ENCODE peak calls at places on chromosomes 7 and 10, in nine cellular contexts. Y, U, Q, V, A, E, L, J and S are unnamed samples.

GRCh38 chr10:106582291-106582690 is 582.2 kb downstream of the SORCS1 start:
- DNase-seq in Q (no peak), U (no peak), L (no peak), J (no peak), A (no peak), E (no peak), V (peak), Y (no peak), S (no peak)

GRCh38 chr7:99267530-99268360 is 4.9 kb upstream of the MYH16 start:
- DNase-seq in E (peak), J (no peak), A (no peak), U (no peak), V (peak), L (no peak), Y (no peak), Q (peak), S (no peak)

GRCh38 chr7:54781356-54781912 is 22.4 kb upstream of the SEC61G start:
- DNase-seq in E (no peak), Q (no peak), A (no peak), L (no peak), V (no peak), U (no peak), Y (no peak), J (no peak), S (no peak)

GRCh38 chr10:120455004-120455403 is 2.0 kb upstream of the PLPP4 start:
- DNase-seq in L (no peak), V (no peak), Q (no peak), Y (no peak), E (no peak), J (no peak), U (no peak), A (no peak), S (no peak)

GRCh38 chr10:99784025-99784730 is 1.7 kb downstream of the ABCC2 start:
- DNase-seq in A (no peak), Q (peak), V (peak), U (no peak), J (no peak), L (no peak), E (peak), Y (no peak), S (peak)

GRCh38 chr7:20140278-20141058 is 76.7 kb downstream of the MACC1 start:
- DNase-seq in E (no peak), Q (no peak), Y (no peak), A (no peak), L (no peak), J (no peak), U (no peak), V (no peak), S (no peak)

GRCh38 chr10:12938271-12938670 is 63.2 kb downstream of the CCDC3 start:
- DNase-seq in Q (no peak), A (no peak), J (no peak), L (no peak), U (no peak), Y (no peak), E (no peak), V (no peak), S (peak)

GRCh38 chr10:13681095-13681494 is 94.3 kb downstream of the PRPF18 start:
- DNase-seq in A (peak), U (no peak), Q (no peak), L (no peak), V (no peak), J (no peak), E (no peak), Y (no peak), S (no peak)

GRCh38 chr10:121844537-121844936 is 83.3 kb downstream of the ATE1 start:
- DNase-seq in Y (no peak), E (no peak), J (no peak), A (no peak), Q (no peak), U (no peak), V (no peak), L (no peak), S (no peak)

GRCh38 chr7:110186334-110186733 is 904.6 kb upstream of the LRRN3 start:
- DNase-seq in U (no peak), L (no peak), A (no peak), Q (no peak), V (no peak), Y (no peak), E (no peak), J (no peak), S (no peak)

GRCh38 chr10:96995851-96996250 is 163.8 kb downstream of the LCOR start:
- DNase-seq in E (peak), A (no peak), Q (peak), U (no peak), Y (no peak), V (peak), L (no peak), J (no peak), S (no peak)

GRCh38 chr7:88401009-88401623 is 94.4 kb upstream of the STEAP4 start:
- DNase-seq in L (no peak), J (no peak), Q (peak), U (no peak), A (no peak), V (no peak), Y (no peak), E (no peak), S (no peak)

GRCh38 chr10:48526371-48526821 is 78.5 kb downstream of the ARHGAP22 start:
- DNase-seq in U (no peak), Y (no peak), V (peak), E (no peak), A (no peak), L (no peak), Q (peak), J (no peak), S (peak)

GRCh38 chr10:69846252-69847000 is 44.7 kb downstream of the COL13A1 start:
- DNase-seq in Q (no peak), J (no peak), E (no peak), Y (no peak), A (no peak), U (no peak), L (no peak), V (peak), S (no peak)

GRCh38 chr7:2734761-2735571 is 47.0 kb downstream of the AMZ1 start:
- DNase-seq in Q (peak), J (peak), E (peak), A (peak), U (no peak), L (no peak), V (no peak), Y (peak), S (no peak)

GRCh38 chr7:66832531-66833351 is 88.3 kb upstream of the TMEM248 start:
- DNase-seq in A (peak), Q (no peak), U (no peak), J (no peak), E (no peak), V (no peak), Y (no peak), L (no peak), S (no peak)

GRCh38 chr10:104209575-104210198 is 22.5 kb downstream of the CFAP43 start:
- DNase-seq in Y (no peak), L (no peak), V (peak), J (peak), A (no peak), Q (peak), E (peak), U (peak), S (no peak)

GRCh38 chr10:129525408-129525807 is 58.4 kb downstream of the MGMT start:
- DNase-seq in Q (no peak), U (no peak), A (no peak), E (no peak), J (peak), V (peak), Y (no peak), L (no peak), S (no peak)

GRCh38 chr10:103661198-103661950 is 167.9 kb downstream of the NEURL1 start:
- DNase-seq in J (peak), Q (no peak), V (peak), E (peak), U (peak), A (peak), Y (peak), L (peak), S (peak)

GRCh38 chr10:1157615-1157933 is 101.4 kb downstream of the WDR37 start:
- DNase-seq in A (peak), E (no peak), V (no peak), U (no peak), Y (no peak), L (no peak), Q (no peak), J (no peak), S (no peak)

GRCh38 chr7:71236488-71237179 is 104.7 kb downstream of the GALNT17 start:
- DNase-seq in E (peak), U (no peak), V (no peak), Q (no peak), A (no peak), L (no peak), J (no peak), Y (no peak), S (no peak)

GRCh38 chr7:47233996-47234395 is 347.9 kb downstream of the TNS3 start:
- DNase-seq in J (no peak), U (no peak), Q (no peak), E (no peak), L (no peak), A (no peak), V (no peak), Y (no peak), S (no peak)

GRCh38 chr10:61663466-61663865 is 737 bp downstream of the CABCOCO1 start:
- DNase-seq in J (no peak), E (no peak), V (no peak), Q (peak), Y (no peak), U (no peak), A (no peak), L (no peak), S (no peak)

GRCh38 chr7:134996097-134996550 is 9.8 kb downstream of the AGBL3 start:
- DNase-seq in A (no peak), E (no peak), U (no peak), Y (peak), Q (no peak), V (peak), J (no peak), L (no peak), S (no peak)

GRCh38 chr10:48898426-48898825 is 41.2 kb downstream of the LRRC18 start:
- DNase-seq in J (no peak), Y (no peak), A (no peak), E (no peak), U (peak), V (no peak), L (no peak), Q (no peak), S (no peak)

GRCh38 chr10:78211476-78212110 is 177.9 kb downstream of the RPS24 start:
- DNase-seq in Y (no peak), Q (peak), E (peak), J (peak), A (peak), V (peak), L (no peak), U (no peak), S (no peak)

GRCh38 chr7:36614954-36615353 is 109.3 kb downstream of the AOAH start:
- DNase-seq in U (no peak), V (no peak), Y (no peak), L (no peak), A (no peak), J (no peak), Q (no peak), E (no peak), S (no peak)

GRCh38 chr7:4725014-4725951 is 43.2 kb downstream of the FOXK1 start:
- DNase-seq in Y (peak), U (no peak), Q (peak), E (peak), V (peak), A (peak), J (peak), L (peak), S (peak)

DNA sequence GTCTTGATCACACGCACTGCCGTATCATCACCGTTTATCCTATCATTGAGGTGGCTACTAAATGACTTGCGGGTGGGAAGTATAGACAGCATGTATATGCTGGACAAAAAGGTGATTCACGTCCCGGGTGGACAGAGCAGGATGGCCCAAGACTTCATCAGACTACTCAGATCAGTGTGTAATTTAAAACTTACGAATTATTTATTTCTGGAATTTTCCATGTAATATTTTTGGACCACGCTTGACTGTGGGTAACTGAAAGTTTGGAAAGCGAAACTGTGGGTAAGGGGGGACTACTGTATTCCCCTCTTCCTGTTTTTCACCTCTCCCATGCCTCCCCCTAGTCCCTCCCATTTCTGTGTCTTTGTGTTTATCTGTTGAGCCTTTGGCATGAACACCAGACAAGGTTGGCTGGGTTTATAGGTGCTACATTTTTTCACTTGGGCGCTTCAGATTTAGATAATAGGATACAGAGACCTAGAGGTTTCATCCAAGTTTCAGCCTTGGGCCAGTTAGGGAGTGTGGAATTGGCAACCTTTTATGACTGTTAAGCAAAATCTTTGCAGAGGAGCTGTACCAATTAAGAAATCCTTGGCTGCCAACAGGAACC is 55.8 kb downstream of the RBM20 start:
- DNase-seq in E (no peak), U (no peak), J (no peak), L (no peak), Y (no peak), A (no peak), V (no peak), Q (no peak), S (no peak)
- TF ChIP-seq POLR2A in E (no peak), U (no peak), J (no peak), L (no peak), Y (no peak), A (no peak), V (no peak), Q (no peak), S (no peak)

DNA sequence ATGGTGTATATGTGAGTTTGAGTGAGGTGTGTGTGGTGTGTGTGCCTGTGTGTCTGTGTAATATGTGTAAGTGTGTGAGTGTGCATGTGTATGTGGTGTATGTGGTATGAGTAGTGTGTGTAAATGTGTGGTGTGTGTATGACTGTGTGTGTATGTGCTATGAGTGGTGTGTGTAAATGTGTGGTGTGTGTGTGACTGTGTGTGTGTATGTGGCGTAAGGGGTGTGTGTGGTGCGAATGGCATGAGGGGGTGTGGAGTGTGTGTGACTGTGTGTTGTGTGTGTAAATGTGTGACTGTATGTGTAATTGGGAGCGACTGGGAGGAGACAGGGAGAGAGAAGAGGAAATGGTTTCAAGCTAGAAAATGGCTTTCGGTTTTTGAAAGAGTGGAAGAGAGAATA is 23.6 kb upstream of the GATAD1 start:
- DNase-seq in E (no peak), U (no peak), L (no peak), Q (no peak), J (no peak), V (no peak), A (no peak), Y (no peak), S (no peak)
- H3K4me3 ChIP-seq in E (no peak), U (no peak), L (no peak), Q (no peak), J (no peak), V (no peak), A (no peak), Y (no peak), S (no peak)

GRCh38 chr7:142420554-142421362 is 162.9 kb upstream of the PRSS58 start:
- DNase-seq in Q (peak), L (no peak), E (peak), U (no peak), Y (peak), V (peak), J (no peak), A (no peak), S (no peak)
- TF ChIP-seq CTCF in Q (peak), L (no peak), E (no peak), U (peak), Y (no peak), V (peak), J (no peak), A (no peak), S (no peak)

DNA sequence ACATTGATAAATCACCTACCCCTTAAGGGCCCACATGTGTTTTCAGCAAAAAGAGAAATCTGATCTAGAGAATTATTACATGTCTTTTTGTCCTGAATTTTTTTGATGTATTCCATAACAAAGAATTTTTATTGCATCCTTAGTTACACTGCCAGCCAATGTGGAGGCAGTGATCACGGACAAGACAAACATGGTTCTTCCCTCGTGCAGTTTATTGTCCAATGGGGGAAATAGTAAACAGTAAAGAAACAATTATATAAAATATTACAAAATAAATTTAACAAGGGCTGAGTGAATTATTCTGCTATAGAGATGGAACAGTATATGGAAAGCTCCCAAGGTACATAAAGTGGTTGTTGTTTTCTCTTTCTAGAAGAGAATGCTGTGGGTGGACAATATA is 2.0 kb downstream of the STEAP2 start:
- DNase-seq in U (no peak), E (no peak), A (no peak), L (no peak), Q (no peak), V (no peak), J (no peak), Y (no peak), S (no peak)
- TF ChIP-seq POLR2A in U (no peak), E (no peak), A (no peak), L (no peak), Q (no peak), V (no peak), J (no peak), Y (no peak), S (no peak)

GRCh38 chr10:91352760-91353159 is 57.4 kb upstream of the HECTD2 start:
- DNase-seq in J (no peak), V (peak), U (no peak), E (no peak), A (no peak), L (no peak), Y (no peak), Q (no peak), S (no peak)
- H3K4me3 ChIP-seq in J (no peak), V (no peak), U (no peak), E (no peak), A (no peak), L (no peak), Y (no peak), Q (no peak), S (no peak)

GRCh38 chr7:26078437-26079362 is 73.3 kb upstream of the NFE2L3 start:
- DNase-seq in L (peak), J (peak), V (no peak), A (peak), E (peak), Q (peak), U (peak), Y (peak), S (peak)
- TF ChIP-seq CTCF in L (peak), J (no peak), V (peak), A (peak), E (peak), Q (peak), U (peak), Y (peak), S (no peak)